ENCODE peak calls at places on chromosomes 7 and 10, in five cellular contexts. L is H1, Q is H9, K is mesenchymal stem cell, J is trophoblast cell. A is an unnamed sample.

GRCh38 chr10:110141185-110141584 is 66.2 kb upstream of the MXI1 start:
- DNase-seq in L (no peak), J (no peak), K (peak), Q (no peak), A (no peak)

GRCh38 chr7:71236488-71237179 is 104.7 kb downstream of the GALNT17 start:
- DNase-seq in Q (no peak), K (no peak), L (no peak), J (no peak), A (no peak)

GRCh38 chr10:4359003-4359402 is 467.0 kb upstream of the AKR1E2 start:
- DNase-seq in Q (peak), K (peak), L (no peak), J (no peak), A (peak)

GRCh38 chr7:92725161-92725925 is 111.0 kb downstream of the CDK6 start:
- DNase-seq in J (no peak), Q (no peak), K (no peak), L (no peak), A (no peak)

GRCh38 chr10:48604408-48605263 is at the start of gene ARHGAP22:
- DNase-seq in L (no peak), K (peak), Q (peak), J (peak), A (no peak)

GRCh38 chr7:21767300-21767900 is 178.3 kb downstream of the CDCA7L start:
- DNase-seq in Q (peak), J (peak), K (peak), L (peak), A (peak)

GRCh38 chr7:47807756-47808155 is 140.5 kb downstream of the PKD1L1 start:
- DNase-seq in Q (peak), K (no peak), L (no peak), J (no peak), A (no peak)

GRCh38 chr7:22554184-22554583 is 54.2 kb upstream of the STEAP1B start:
- DNase-seq in K (no peak), Q (no peak), J (no peak), L (no peak), A (no peak)

GRCh38 chr10:133442191-133442966 is 11.4 kb upstream of the SCART1 start:
- DNase-seq in L (no peak), K (no peak), Q (no peak), J (no peak), A (no peak)

GRCh38 chr10:1100691-1101368 is 44.6 kb downstream of the WDR37 start:
- DNase-seq in K (no peak), Q (peak), J (no peak), L (no peak), A (no peak)

GRCh38 chr10:117754770-117755510 is 212.4 kb downstream of the EMX2 start:
- DNase-seq in Q (no peak), K (no peak), L (no peak), J (no peak), A (no peak)

DNA sequence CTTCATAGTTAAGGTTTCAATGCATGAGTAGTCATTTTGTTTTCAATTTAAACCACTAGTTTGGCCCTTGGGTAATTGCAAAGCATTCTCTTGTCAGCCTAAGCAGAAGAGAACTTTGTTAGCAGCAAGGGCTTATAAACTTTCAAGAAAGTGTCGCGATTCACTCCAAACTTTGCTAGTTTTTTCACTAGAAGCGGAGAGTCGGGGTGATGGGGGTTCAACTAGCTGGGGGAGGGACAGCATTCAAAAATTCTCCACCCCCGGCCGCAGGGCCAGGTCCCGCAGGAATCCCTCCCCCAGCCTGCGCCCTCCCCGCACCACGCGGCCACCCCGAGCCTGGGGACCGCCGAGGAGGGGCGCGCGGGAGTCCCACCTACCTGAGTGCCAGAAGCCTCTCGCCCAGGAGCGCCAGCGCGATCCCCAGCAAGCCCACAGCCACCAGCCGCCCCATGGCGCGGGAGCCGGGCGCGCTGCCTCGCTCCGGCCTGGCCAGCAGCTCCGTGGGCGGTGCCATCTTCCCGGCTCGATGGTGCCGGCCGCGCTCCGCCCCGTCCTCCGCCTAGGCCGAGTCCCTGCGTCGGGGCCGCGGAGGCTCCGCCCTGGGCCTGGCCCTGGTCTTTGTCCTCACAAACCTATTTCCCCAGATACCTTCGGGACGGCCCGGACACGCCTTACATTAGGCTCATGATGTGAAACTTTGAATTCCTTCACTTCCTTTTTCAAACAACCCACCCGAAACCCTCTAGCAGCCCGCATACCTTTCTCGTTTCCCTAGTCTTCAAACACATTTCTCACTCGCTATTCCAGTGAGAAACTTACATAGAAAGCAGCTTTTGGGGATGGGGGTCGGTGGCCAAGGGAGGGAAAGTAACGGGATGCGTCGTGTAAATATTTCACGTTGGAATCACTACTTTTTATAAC is at the start of gene PON2:
- DNase-seq in Q (peak), L (peak), K (peak), J (peak), A (peak)
- H3K23ac ChIP-seq in Q (no peak), L (no peak), K (no peak), J (no peak), A (peak)

DNA sequence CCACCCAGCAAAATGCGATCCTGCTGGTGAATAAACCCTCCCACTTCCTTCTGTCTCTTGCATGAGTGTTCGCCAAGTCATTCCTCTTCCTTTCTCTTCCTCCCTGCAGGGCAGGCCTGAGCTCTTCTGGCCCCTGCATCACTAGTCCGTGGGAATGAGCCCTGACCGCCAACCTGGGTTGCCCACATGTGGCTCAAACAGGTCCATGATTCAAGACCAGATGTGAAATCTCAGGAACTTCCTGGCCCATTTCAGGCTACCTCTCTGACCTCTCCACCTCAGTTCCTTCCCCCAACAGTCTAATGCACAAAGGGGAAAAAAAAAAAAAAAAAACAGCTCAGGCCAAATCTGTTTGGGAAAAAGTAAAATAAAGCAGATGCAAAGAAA is 5.4 kb upstream of the YWHAG start:
- DNase-seq in Q (peak), J (peak), L (no peak), K (peak), A (no peak)
- H4K91ac ChIP-seq in Q (no peak), J (no peak), L (peak), K (peak), A (peak)

GRCh38 chr10:103986360-103986759 is 19.4 kb downstream of the SLK start:
- DNase-seq in J (no peak), K (no peak), L (no peak), Q (no peak), A (no peak)

GRCh38 chr10:103985726-103986125 is 18.8 kb downstream of the SLK start:
- DNase-seq in K (peak), L (no peak), Q (no peak), J (no peak), A (no peak)

GRCh38 chr10:103982639-103983038 is 15.7 kb downstream of the SLK start:
- DNase-seq in K (no peak), L (no peak), J (no peak), Q (peak), A (peak)

GRCh38 chr10:103980246-103980906 is 13.4 kb downstream of the SLK start:
- DNase-seq in L (no peak), Q (no peak), K (peak), J (no peak), A (no peak)

DNA sequence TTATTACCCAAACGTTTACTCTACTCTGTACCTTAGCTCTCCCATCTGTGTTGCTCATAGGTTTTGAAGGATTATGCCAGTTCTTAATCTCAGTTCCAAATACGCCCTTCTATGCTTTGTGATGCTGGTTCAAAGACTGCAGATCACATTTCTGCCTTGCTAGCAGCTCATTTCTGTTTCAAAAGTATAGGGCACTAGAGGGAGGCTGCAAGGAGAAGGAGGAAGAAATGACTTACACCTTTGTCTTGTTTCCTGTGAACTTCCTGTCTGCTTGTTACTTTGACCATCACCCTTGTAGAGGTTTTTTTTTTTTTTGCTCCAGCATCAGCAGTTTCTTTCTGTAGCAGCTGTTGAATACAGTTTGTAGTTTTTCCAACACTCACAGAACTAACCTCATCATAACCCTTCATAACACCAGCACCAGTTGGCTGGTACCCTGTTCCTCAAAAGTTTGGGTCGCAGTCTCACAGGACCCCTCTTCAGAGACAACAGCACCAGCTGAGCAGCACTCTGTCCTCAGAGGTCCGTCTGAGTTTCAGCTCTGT is 16.5 kb downstream of the SLK start:
- DNase-seq in Q (no peak), J (no peak), K (peak), L (no peak), A (no peak)
- H2BK12ac ChIP-seq in Q (no peak), J (no peak), K (no peak), L (no peak), A (no peak)

GRCh38 chr10:36612436-36612835 is 513.0 kb upstream of the ANKRD30A start:
- DNase-seq in J (no peak), K (no peak), L (no peak), Q (peak), A (no peak)
- H3K23ac ChIP-seq in J (no peak), K (no peak), L (no peak), Q (no peak), A (no peak)

GRCh38 chr10:16817125-16818019 is at the start of gene RSU1:
- DNase-seq in K (peak), J (peak), Q (peak), L (peak), A (peak)
- H4K91ac ChIP-seq in K (no peak), J (peak), Q (no peak), L (peak), A (no peak)

GRCh38 chr7:69256634-69257081 is 341.6 kb upstream of the AUTS2 start:
- DNase-seq in L (no peak), K (no peak), J (no peak), Q (no peak), A (no peak)

GRCh38 chr7:69246758-69247157 is 351.5 kb upstream of the AUTS2 start:
- DNase-seq in Q (no peak), L (no peak), K (no peak), J (no peak), A (no peak)

GRCh38 chr7:69245646-69246045 is 352.6 kb upstream of the AUTS2 start:
- DNase-seq in L (no peak), K (no peak), Q (no peak), J (no peak), A (no peak)

GRCh38 chr7:69254643-69255042 is 343.6 kb upstream of the AUTS2 start:
- DNase-seq in Q (no peak), J (no peak), K (no peak), L (no peak), A (no peak)

DNA sequence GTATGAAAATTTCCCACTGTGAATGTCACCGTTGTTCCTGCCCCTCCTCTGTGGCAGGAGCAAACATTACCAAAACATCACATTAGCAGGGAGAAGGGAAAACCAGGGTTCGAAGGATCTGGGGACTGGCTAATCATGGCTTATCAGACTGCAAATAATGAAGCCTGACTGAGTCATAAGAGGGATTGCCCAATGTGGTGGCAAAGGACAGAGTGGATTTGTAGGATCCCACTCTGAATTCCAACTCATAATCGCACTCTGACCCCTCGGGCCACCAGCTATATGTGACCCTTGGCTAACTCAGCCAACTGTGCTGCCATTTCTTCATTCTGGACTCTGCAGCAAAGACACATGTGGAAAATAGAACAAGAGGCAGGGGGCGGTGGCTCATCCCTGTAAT is 347.3 kb upstream of the AUTS2 start:
- DNase-seq in J (no peak), L (no peak), K (no peak), Q (no peak), A (no peak)
- H2BK12ac ChIP-seq in J (no peak), L (no peak), K (no peak), Q (no peak), A (no peak)

GRCh38 chr7:32200593-32200992 is 130.4 kb upstream of the PDE1C start:
- DNase-seq in Q (no peak), L (no peak), J (no peak), K (no peak), A (no peak)

GRCh38 chr7:32206987-32207386 is 136.8 kb upstream of the PDE1C start:
- DNase-seq in K (peak), J (no peak), L (no peak), Q (peak), A (peak)

GRCh38 chr7:32204361-32205018 is 134.3 kb upstream of the PDE1C start:
- DNase-seq in Q (peak), J (peak), L (peak), K (peak), A (peak)

GRCh38 chr7:32212321-32212720 is 142.1 kb upstream of the PDE1C start:
- DNase-seq in Q (no peak), K (no peak), J (no peak), L (no peak), A (no peak)

GRCh38 chr7:32206488-32206887 is 136.3 kb upstream of the PDE1C start:
- DNase-seq in K (no peak), L (no peak), Q (no peak), J (no peak), A (no peak)
- H3K23ac ChIP-seq in K (no peak), L (no peak), Q (no peak), J (no peak), A (no peak)

DNA sequence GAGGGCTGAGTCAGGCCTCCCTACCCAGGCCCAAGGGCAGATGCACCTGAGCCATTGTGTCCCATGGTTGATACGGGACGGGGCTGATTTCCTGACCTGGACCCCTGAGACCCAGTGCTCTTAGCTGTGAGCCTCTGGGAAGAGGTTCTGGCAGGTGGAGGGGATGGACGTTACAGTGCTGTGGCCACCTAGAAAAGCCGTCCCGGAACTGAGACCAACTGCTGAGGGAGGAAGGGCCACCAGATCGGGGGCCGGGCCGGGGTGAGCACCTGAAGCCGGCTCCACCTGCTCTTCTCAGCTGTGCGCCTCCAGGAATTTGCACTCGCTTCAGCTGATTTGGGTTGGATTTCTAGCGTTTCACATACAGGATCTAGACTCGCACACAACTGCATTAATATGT is 35.4 kb downstream of the CHST12 start:
- DNase-seq in L (no peak), J (no peak), K (no peak), Q (no peak), A (no peak)
- H4K91ac ChIP-seq in L (no peak), J (peak), K (no peak), Q (no peak), A (no peak)

DNA sequence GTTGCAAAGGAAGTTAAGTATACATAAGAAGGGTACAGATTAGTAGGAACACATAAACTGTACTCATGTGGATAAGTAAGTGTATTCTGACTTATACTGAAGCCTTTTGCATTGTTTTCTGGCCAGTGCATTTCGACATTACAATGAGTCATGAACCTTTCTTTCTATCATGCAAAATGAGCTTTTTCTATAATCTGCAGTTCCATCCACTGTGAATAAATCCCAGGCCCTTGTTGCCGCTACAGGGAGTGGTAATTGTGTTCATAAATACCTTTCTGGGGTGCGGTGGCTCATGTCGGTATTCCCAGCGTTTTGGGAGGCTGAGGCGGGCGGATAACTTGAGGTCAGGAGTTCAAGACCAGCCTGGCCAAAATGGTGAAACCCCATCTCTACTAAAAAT is 858.3 kb downstream of the GRM8 start:
- DNase-seq in L (no peak), Q (no peak), J (no peak), K (no peak), A (no peak)
- H2BK12ac ChIP-seq in L (no peak), Q (no peak), J (no peak), K (no peak), A (no peak)

DNA sequence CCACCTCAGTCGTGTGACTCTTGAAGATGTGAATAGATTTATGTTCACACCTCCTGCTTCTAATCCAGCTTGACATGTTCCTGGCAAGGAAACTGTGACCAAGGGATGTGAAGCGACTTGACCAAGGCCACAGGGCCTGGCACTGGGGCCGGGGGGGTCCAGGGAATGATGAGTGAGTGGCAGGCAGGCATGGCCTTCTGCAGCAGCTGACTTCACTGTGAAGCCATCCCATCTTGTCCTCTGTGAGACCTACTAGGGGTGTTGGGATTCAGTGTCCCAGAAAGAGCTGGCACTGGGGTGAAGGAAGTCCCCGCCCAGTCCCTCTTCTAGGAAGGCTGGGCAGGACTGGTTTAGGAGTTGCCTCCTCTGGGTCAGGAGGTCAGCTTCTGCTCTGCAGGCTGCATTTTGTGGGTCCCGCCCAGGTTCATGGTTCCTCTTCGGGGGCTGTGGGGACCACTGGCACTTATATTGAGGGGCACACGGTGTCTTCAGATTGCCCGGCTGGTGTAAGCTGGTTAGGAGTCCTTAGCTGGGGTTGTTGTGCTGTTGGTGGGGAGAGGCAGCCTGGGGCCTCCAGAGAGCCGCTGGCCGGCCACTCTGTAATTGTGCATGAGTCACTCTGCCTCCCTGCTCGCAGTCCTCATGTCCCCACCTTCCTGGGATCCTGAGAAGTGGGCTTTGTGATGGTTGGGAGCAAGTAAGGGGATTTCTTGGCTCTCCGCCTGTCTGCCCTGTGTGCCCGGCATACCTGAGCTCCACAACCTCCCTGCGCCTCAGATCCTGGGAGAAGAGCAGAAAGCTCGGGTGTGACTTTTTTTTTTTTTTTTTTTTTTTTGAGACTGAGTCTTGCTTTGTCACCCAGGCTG is 11.0 kb downstream of the ZMIZ1 start:
- DNase-seq in L (no peak), K (peak), J (no peak), Q (no peak), A (no peak)
- H3K23ac ChIP-seq in L (no peak), K (no peak), J (no peak), Q (no peak), A (no peak)

A was measured in neuronal stem cell.